ENCODE peak calls at places on chromosome 6, in four cellular contexts. D, R, C and M are unnamed samples.

GRCh38 chr6:114541794-114542193 is 199.0 kb upstream of the HS3ST5 start:
- DNase-seq in R (no peak), C (no peak), D (no peak), M (no peak)

GRCh38 chr6:112626468-112627082 is 279.4 kb downstream of the RFPL4B start:
- DNase-seq in D (peak; percentile 48), C (no peak), R (no peak), M (peak; percentile 90)

GRCh38 chr6:62371395-62371794 is 85.4 kb upstream of the KHDRBS2 start:
- DNase-seq in R (no peak), C (no peak), D (no peak), M (no peak)

GRCh38 chr6:78593898-78594666 is 273.3 kb upstream of the IRAK1BP1 start:
- DNase-seq in C (no peak), D (no peak), R (no peak), M (peak; percentile 26)

GRCh38 chr6:103215835-103216234 is 1643.9 kb downstream of the HACE1 start:
- DNase-seq in C (no peak), R (no peak), D (no peak), M (no peak)

GRCh38 chr6:81752969-81753708 is 658 bp upstream of the TENT5A start:
- DNase-seq in R (peak; percentile 71), C (peak; percentile 97), D (peak; percentile 94), M (peak; percentile 87)

GRCh38 chr6:42555477-42556457 is 8.1 kb upstream of the UBR2 start:
- DNase-seq in D (no peak), R (peak; percentile 62), C (no peak), M (peak; percentile 41)

GRCh38 chr6:132907915-132908314 is 93.5 kb downstream of the RPS12 start:
- DNase-seq in C (no peak), D (no peak), R (no peak), M (peak; percentile 95)

GRCh38 chr6:149134531-149134933 is 183.0 kb upstream of the TAB2 start:
- DNase-seq in R (no peak), D (peak; percentile 73), C (no peak), M (peak; percentile 74)

GRCh38 chr6:90537723-90538407 is 49.0 kb downstream of the MAP3K7 start:
- DNase-seq in R (no peak), C (no peak), D (peak; percentile 18), M (peak; percentile 8)

GRCh38 chr6:129575378-129576118 is 134.4 kb downstream of the ARHGAP18 start:
- DNase-seq in C (no peak), R (peak; percentile 79), D (peak; percentile 83), M (peak; percentile 74)

GRCh38 chr6:164911873-164912580 is 397.4 kb downstream of the C6orf118 start:
- DNase-seq in C (no peak), D (no peak), R (no peak), M (no peak)

GRCh38 chr6:30227242-30227722 is 14.1 kb upstream of the TRIM26 start:
- DNase-seq in C (no peak), D (no peak), R (no peak), M (no peak)

GRCh38 chr6:120675886-120676285 is 658.4 kb downstream of the TBC1D32 start:
- DNase-seq in D (no peak), R (no peak), C (no peak), M (no peak)

GRCh38 chr6:120671519-120671918 is 662.8 kb downstream of the TBC1D32 start:
- DNase-seq in R (peak; percentile 77), D (no peak), C (no peak), M (no peak)
- H3K4me3 ChIP-seq in R (no peak overlapping the region), D (no peak overlapping the region), C (no peak overlapping the region), M (no peak overlapping the region)

GRCh38 chr6:36873612-36874011 is 991 bp downstream of the PPIL1 start:
- DNase-seq in C (no peak), R (peak; percentile 33), D (no peak), M (no peak)
- TF ChIP-seq CTCF in C (no peak), R (peak; percentile 22), D (no peak), M (no peak)

DNA sequence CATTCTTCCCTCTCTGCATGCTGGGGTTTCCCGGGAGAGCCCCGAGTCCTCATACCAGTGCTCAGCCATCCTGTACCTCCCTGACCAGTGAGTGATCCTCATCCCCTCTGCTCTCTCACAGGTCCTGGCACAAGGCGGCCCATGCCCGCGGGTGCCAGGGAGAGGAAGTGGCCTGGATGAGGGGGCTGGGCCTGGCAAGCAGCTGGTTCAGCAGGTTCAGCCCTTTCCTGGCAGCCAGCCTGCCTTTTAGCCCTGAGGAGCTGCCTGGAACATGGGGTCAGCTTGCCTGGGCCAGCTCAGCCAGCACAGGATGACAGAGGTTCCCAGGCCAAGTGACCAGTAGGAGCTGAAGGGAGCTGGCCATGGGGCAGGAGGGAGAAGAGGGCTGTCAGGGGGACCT is 10.9 kb downstream of the MOCS1 start:
- DNase-seq in D (no peak), C (peak; percentile 73), R (no peak), M (no peak)
- H3K4me3 ChIP-seq in D (no peak overlapping the region), C (no peak overlapping the region), R (no peak overlapping the region), M (no peak overlapping the region)

DNA sequence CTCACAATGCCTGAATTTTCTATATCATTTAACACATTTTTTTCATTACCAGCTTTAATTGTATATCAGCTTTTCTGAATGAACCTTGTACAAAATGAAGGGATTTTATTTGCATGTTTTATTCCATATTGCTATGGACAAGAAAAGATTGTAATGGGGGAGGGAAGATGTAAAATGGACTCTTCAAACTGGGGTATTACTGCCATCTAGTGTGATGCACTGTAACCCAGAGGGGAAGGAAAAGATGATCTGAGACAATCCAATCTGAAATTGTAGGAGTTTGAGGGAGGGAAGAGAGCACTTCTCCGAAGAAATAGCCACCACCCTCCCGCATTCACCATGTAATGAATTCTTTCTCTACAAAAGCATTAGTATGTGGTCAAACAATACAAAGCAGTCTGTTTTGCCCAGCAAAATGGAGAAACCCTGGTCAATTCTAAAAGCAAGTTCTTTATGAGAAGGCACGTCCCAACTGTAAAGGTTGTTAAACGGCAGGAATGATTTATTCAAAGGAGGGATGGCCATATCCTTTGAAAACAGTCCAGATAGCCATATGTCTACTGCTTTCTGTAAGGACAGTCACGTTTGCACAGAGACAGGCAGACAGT is 679.5 kb upstream of the NRSN1 start:
- DNase-seq in C (no peak), R (peak; percentile 42), D (peak; percentile 52), M (peak; percentile 58)
- TF ChIP-seq CTCF in C (peak; percentile 35), R (peak; percentile 68), D (peak; percentile 47), M (peak; percentile 74)